ENCODE peak calls at places on chromosomes 5 and 9, in five cellular contexts. V is heart right ventricle, F is NCI-H748 treated with DMSO at 0.1 percent for 48 hours, S is HTR-8/SVneo, Y is fibroblast of lung. E is an unnamed sample.

GRCh38 chr5:146947181-146947941 is 68.8 kb upstream of the PPP2R2B start:
- DNase-seq in V (no peak), F (no peak), S (peak; percentile 5), Y (no peak), E (peak; percentile 34)

GRCh38 chr9:69308217-69308931 is 16.6 kb upstream of the ENTREP1 start:
- DNase-seq in V (no peak), F (no peak), S (no peak), Y (no peak), E (no peak)

GRCh38 chr5:96125335-96125891 is 163.8 kb upstream of the ELL2 start:
- DNase-seq in V (peak; percentile 9), F (no peak), S (no peak), Y (peak; percentile 53), E (no peak)

GRCh38 chr5:149210968-149211495 is 60.6 kb upstream of the AFAP1L1 start:
- DNase-seq in V (peak; percentile 1), F (no peak), S (no peak), Y (peak; percentile 47), E (no peak)

GRCh38 chr5:34791761-34792244 is 47.2 kb upstream of the TTC23L start:
- DNase-seq in V (no peak), F (no peak), S (no peak), Y (peak; percentile 93), E (no peak)

GRCh38 chr9:116671605-116672004 is 15.5 kb upstream of the TRIM32 start:
- DNase-seq in V (no peak), F (no peak), S (no peak), Y (no peak), E (no peak)

GRCh38 chr9:129930743-129931142 is 95.5 kb downstream of the USP20 start:
- DNase-seq in V (no peak), F (no peak), S (no peak), Y (no peak), E (no peak)

GRCh38 chr5:60455589-60455988 is 244.4 kb downstream of the DEPDC1B start:
- DNase-seq in V (no peak), F (no peak), S (no peak), Y (no peak), E (no peak)

GRCh38 chr5:168015506-168015905 is 275.9 kb upstream of the WWC1 start:
- DNase-seq in V (no peak), F (no peak), S (no peak), Y (peak; percentile 78), E (no peak)

GRCh38 chr5:149298163-149298562 is 26.5 kb downstream of the AFAP1L1 start:
- DNase-seq in V (no peak), F (no peak), S (no peak), Y (no peak), E (no peak)

GRCh38 chr5:126031989-126032716 is 391.1 kb upstream of the GRAMD2B start:
- DNase-seq in V (peak; percentile 81), F (peak; percentile 41), S (no peak), Y (peak; percentile 87), E (peak; percentile 52)

GRCh38 chr5:141872496-141873356 is 5.5 kb downstream of the PCDH1 start:
- DNase-seq in V (no peak), F (no peak), S (no peak), Y (no peak), E (no peak)

GRCh38 chr9:87502446-87503232 is 5.0 kb downstream of the DAPK1 start:
- DNase-seq in V (no peak), F (no peak), S (no peak), Y (no peak), E (no peak)

GRCh38 chr5:173228107-173228506 is 6.9 kb downstream of the NKX2-5 start:
- DNase-seq in V (no peak), F (no peak), S (no peak), Y (no peak), E (no peak)

GRCh38 chr9:127502706-127503378 is 51.5 kb downstream of the LRSAM1 start:
- DNase-seq in V (no peak), F (no peak), S (no peak), Y (no peak), E (no peak)

GRCh38 chr5:21711854-21712752 is 1141.0 kb downstream of the CDH12 start:
- DNase-seq in V (no peak), F (no peak), S (no peak), Y (peak; percentile 47), E (no peak)

E was measured in COR-L47.